ENCODE peak calls at places on chromosomes 4 and X, in eight cellular contexts. C, I, L, B, R, O, J and T are unnamed samples.

GRCh38 chr4:41969666-41970065 is 11.9 kb upstream of the DCAF4L1 start:
- DNase-seq in L (no peak), I (no peak), C (no peak), R (no peak), J (no peak), B (no peak), O (no peak), T (no peak)

GRCh38 chr4:80189956-80190671 is 7.2 kb upstream of the PRDM8 start:
- DNase-seq in J (peak), R (peak), B (no peak), L (no peak), I (peak), C (no peak), O (no peak), T (no peak)

GRCh38 chr4:108556588-108557200 is 63.7 kb upstream of the RPL34 start:
- DNase-seq in I (no peak), L (no peak), O (no peak), C (no peak), J (no peak), R (no peak), B (no peak), T (no peak)

GRCh38 chr4:182971702-182972101 is 54.5 kb upstream of the DCTD start:
- DNase-seq in C (no peak), R (no peak), B (no peak), J (no peak), I (no peak), O (no peak), L (no peak), T (no peak)

GRCh38 chr4:6446538-6447451 is 25.6 kb downstream of the PPP2R2C start:
- DNase-seq in R (no peak), L (no peak), O (no peak), B (no peak), I (no peak), J (no peak), C (no peak), T (no peak)

GRCh38 chr4:23631255-23631950 is 258.4 kb downstream of the PPARGC1A start:
- DNase-seq in J (peak), L (no peak), C (no peak), R (peak), I (no peak), B (no peak), O (no peak), T (no peak)

GRCh38 chr4:10019521-10020051 is 1.7 kb downstream of the SLC2A9 start:
- DNase-seq in O (peak), I (no peak), C (no peak), L (no peak), B (no peak), J (no peak), R (no peak), T (no peak)

GRCh38 chr4:141680060-141680459 is 43.7 kb downstream of the IL15 start:
- DNase-seq in R (no peak), I (no peak), B (no peak), C (no peak), J (no peak), L (no peak), O (no peak), T (no peak)

GRCh38 chr4:173517781-173518371 is 12.2 kb downstream of the HAND2 start:
- DNase-seq in I (no peak), R (peak), L (no peak), O (peak), B (no peak), J (peak), C (peak), T (no peak)

GRCh38 chrX:40373025-40373424 is 207.7 kb upstream of the ATP6AP2 start:
- DNase-seq in L (no peak), I (no peak), R (no peak), B (no peak), O (no peak), C (no peak), J (no peak), T (no peak)

GRCh38 chr4:12118651-12119213 is 690.0 kb upstream of the HS3ST1 start:
- DNase-seq in L (no peak), R (no peak), B (no peak), J (no peak), I (peak), C (peak), O (no peak), T (no peak)

GRCh38 chr4:150315175-150315574 is 236.9 kb downstream of the DCLK2 start:
- DNase-seq in O (no peak), R (peak), L (no peak), B (no peak), J (peak), C (no peak), I (peak), T (no peak)

GRCh38 chr4:24731448-24731847 is 63.9 kb upstream of the SOD3 start:
- DNase-seq in O (no peak), L (no peak), J (no peak), R (no peak), B (no peak), C (no peak), I (no peak), T (no peak)

GRCh38 chr4:21826071-21826470 is 122.5 kb downstream of the KCNIP4 start:
- DNase-seq in J (no peak), O (no peak), L (no peak), R (no peak), C (no peak), I (no peak), B (no peak), T (no peak)

GRCh38 chrX:121256653-121257052 is 209.2 kb downstream of the GLUD2 start:
- DNase-seq in L (no peak), C (peak), I (peak), B (no peak), J (no peak), R (no peak), O (no peak), T (no peak)

GRCh38 chrX:54479471-54480122 is 16.4 kb downstream of the FGD1 start:
- DNase-seq in O (no peak), I (no peak), J (peak), B (no peak), R (peak), C (peak), L (no peak), T (peak)

GRCh38 chr4:89509708-89510269 is 202.2 kb upstream of the GPRIN3 start:
- DNase-seq in B (peak), C (peak), I (peak), R (no peak), L (peak), O (no peak), J (no peak), T (no peak)

GRCh38 chrX:40248822-40249221 is 151.1 kb upstream of the BCOR start:
- DNase-seq in O (no peak), R (no peak), I (no peak), B (no peak), C (peak), L (no peak), J (no peak), T (no peak)

GRCh38 chrX:49915352-49916222 is 6.8 kb upstream of the CLCN5 start:
- DNase-seq in L (peak), C (peak), I (peak), J (peak), O (no peak), B (no peak), R (peak), T (peak)

GRCh38 chr4:80124246-80125211 is 51.5 kb upstream of the ANTXR2 start:
- DNase-seq in O (no peak), B (no peak), R (no peak), L (no peak), C (no peak), I (no peak), J (no peak), T (no peak)

GRCh38 chr4:127604949-127605709 is 27.6 kb upstream of the INTU start:
- DNase-seq in I (peak), J (peak), B (no peak), L (no peak), O (no peak), R (peak), C (peak), T (peak)

DNA sequence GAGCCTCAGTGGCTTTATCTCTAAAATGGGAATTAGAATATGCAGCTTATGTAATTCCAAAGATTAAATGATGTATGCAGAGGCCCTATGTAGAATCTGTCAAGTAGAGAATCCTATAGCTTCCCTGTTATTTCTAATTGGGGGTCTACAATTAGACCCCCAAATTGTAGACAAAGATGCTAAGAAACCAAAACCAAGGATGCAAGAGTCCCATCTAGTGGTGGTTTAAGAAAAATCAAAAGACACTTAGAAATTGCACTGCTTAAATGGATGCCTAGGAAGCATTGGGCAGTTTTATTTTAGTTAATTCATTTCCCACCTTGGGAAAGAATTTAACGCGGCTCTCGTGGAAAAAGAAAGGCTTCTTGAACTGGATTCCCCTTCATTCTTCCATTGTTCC is 115.2 kb downstream of the GABRA2 start:
- DNase-seq in B (no peak), L (no peak), J (peak), O (no peak), R (no peak), I (no peak), C (peak), T (no peak)
- TF ChIP-seq CTCF in B (no peak), L (no peak), J (peak), O (no peak), R (peak), I (peak), C (no peak), T (peak)

GRCh38 chr4:94455081-94455480 is 3.3 kb downstream of the PDLIM5 start:
- DNase-seq in J (no peak), L (peak), B (no peak), I (peak), C (peak), R (no peak), O (peak), T (no peak)
- H3K4me3 ChIP-seq in J (no peak), L (no peak), B (no peak), I (peak), C (no peak), R (peak), O (peak), T (no peak)

GRCh38 chr4:78748361-78748760 is 27.8 kb upstream of the BMP2K start:
- DNase-seq in R (no peak), L (peak), O (no peak), J (peak), C (no peak), B (no peak), I (peak), T (no peak)
- TF ChIP-seq CTCF in R (peak), L (no peak), O (no peak), J (no peak), C (no peak), B (no peak), I (no peak), T (no peak)

DNA sequence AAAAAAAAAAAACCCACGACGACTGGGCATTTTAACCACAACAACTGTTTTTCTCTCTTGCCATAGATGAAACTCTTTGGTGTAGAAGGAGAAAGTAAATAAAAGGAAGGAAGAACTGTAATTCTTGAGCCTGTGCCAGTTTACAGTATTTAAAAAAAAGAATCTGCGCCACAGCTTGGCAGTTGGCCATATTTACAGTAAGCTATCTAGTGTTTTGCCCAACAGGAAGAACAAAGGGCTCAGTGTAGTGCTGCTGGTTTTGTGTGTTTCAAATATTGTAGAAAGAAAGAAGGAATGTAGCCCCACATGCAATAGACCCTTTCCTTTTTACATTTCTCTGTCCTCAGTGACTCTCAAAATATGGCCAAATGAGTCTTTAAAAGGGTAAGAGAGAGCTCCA is 66.1 kb downstream of the NR3C2 start:
- DNase-seq in B (no peak), R (no peak), C (peak), L (no peak), I (peak), J (no peak), O (no peak), T (no peak)
- H3K4me3 ChIP-seq in B (no peak), R (no peak), C (no peak), L (no peak), I (no peak), J (no peak), O (no peak), T (no peak)

DNA sequence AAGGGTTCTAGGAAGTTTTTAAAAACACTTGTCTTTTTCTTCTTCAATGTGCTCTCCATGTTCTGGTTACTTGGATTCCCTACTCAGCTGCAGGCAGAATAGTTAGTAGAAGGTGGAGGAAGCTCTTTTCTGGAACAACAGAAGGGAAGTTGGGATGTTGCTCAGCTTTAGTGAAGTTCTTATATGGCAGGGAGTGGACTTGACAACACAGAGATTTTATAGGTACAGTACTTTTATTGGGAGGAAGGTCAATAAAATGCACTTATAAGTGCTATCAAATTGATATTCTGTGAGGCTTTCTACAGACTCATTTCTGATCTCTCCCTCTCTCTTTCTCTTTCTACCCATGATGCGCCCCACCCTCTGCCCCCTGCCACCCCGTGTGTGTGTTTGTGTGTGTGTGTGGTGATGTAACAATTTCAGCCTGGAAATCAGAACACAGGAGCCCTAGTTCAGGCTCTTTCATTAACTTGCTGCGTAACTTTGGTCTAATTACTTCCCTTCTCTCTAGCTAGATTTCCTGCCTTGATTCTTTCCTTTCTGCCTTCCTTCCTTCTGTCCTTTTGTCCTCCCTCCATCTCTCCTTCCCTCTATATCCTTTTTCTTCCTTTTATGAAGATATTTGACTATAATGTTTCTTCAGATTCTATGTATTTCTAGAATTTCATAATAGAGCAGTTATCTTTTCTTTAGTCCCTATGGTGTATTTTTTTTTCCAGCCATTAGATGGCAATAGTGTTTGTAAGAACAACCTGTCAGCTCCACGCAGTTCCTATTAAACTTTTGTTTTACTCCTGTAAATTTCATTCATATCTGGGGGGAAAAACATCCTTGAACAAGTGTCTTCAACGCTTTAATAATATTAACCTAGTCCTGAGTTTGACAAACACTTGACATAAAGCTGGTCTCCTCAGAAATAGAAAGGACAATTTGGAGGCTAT is 37.1 kb downstream of the HEPH start:
- DNase-seq in I (no peak), C (peak), B (no peak), L (peak), R (no peak), J (peak), O (peak), T (no peak)
- TF ChIP-seq CTCF in I (no peak), C (no peak), B (peak), L (peak), R (peak), J (peak), O (no peak), T (no peak)

GRCh38 chrX:131826572-131826971 is 196.5 kb upstream of the STK26 start:
- DNase-seq in B (no peak), R (no peak), C (no peak), O (no peak), I (no peak), L (no peak), J (no peak), T (no peak)
- H3K4me3 ChIP-seq in B (no peak), R (peak), C (no peak), O (no peak), I (no peak), L (no peak), J (peak), T (no peak)